ENCODE peak calls at places on chromosomes 6 and 20, in ten cellular contexts. One of them, this sample, is unnamed.
A peak's percentile ranks its signal among the peaks of the same experiment; 100 is the strongest.

GRCh38 chr6:118354641-118355040 is 193.5 kb upstream of the PLN start:
- DNase-seq in Panc1: no peak
- DNase-seq in HepG2: no peak
- DNase-seq in HCT116: no peak
- DNase-seq in SK-N-SH: no peak
- DNase-seq in H1: no peak
- DNase-seq in stomach: no peak
- DNase-seq in breast epithelium: no peak
- DNase-seq in transverse colon: no peak
- DNase-seq in endothelial cell of umbilical vein: no peak
- DNase-seq in this sample: no peak

GRCh38 chr20:23049201-23049932 is at the start of gene THBD:
- DNase-seq in stomach: peak; percentile 76
- DNase-seq in SK-N-SH: no peak
- DNase-seq in endothelial cell of umbilical vein: peak; percentile 86
- DNase-seq in Panc1: no peak
- DNase-seq in HCT116: no peak
- DNase-seq in breast epithelium: no peak
- DNase-seq in H1: no peak
- DNase-seq in transverse colon: peak; percentile 56
- DNase-seq in HepG2: no peak
- DNase-seq in this sample: peak; percentile 95

GRCh38 chr6:52065621-52066020 is 21.8 kb downstream of the PKHD1 start:
- DNase-seq in Panc1: no peak
- DNase-seq in HCT116: no peak
- DNase-seq in SK-N-SH: no peak
- DNase-seq in HepG2: peak; percentile 12
- DNase-seq in stomach: no peak
- DNase-seq in breast epithelium: no peak
- DNase-seq in H1: no peak
- DNase-seq in transverse colon: no peak
- DNase-seq in endothelial cell of umbilical vein: no peak
- DNase-seq in this sample: no peak

GRCh38 chr6:34575326-34575725 is 19.2 kb upstream of the SPDEF start:
- DNase-seq in stomach: no peak
- DNase-seq in H1: peak; percentile 33
- DNase-seq in breast epithelium: no peak
- DNase-seq in endothelial cell of umbilical vein: no peak
- DNase-seq in transverse colon: no peak
- DNase-seq in HepG2: no peak
- DNase-seq in SK-N-SH: peak; percentile 21
- DNase-seq in HCT116: no peak
- DNase-seq in Panc1: no peak
- DNase-seq in this sample: no peak

GRCh38 chr20:2528671-2529070 is 7.7 kb upstream of the TMC2 start:
- DNase-seq in SK-N-SH: no peak
- DNase-seq in Panc1: no peak
- DNase-seq in HepG2: no peak
- DNase-seq in H1: no peak
- DNase-seq in transverse colon: no peak
- DNase-seq in breast epithelium: no peak
- DNase-seq in stomach: no peak
- DNase-seq in endothelial cell of umbilical vein: no peak
- DNase-seq in HCT116: no peak
- DNase-seq in this sample: no peak

GRCh38 chr6:89542081-89542855 is 96.3 kb downstream of the LYRM2 start:
- DNase-seq in HepG2: no peak
- DNase-seq in H1: no peak
- DNase-seq in transverse colon: no peak
- DNase-seq in endothelial cell of umbilical vein: no peak
- DNase-seq in SK-N-SH: no peak
- DNase-seq in Panc1: no peak
- DNase-seq in breast epithelium: no peak
- DNase-seq in HCT116: no peak
- DNase-seq in stomach: no peak
- DNase-seq in this sample: no peak

GRCh38 chr6:137933696-137934095 is 66.6 kb downstream of the TNFAIP3 start:
- DNase-seq in HCT116: no peak
- DNase-seq in endothelial cell of umbilical vein: no peak
- DNase-seq in transverse colon: no peak
- DNase-seq in stomach: no peak
- DNase-seq in Panc1: no peak
- DNase-seq in HepG2: no peak
- DNase-seq in H1: no peak
- DNase-seq in SK-N-SH: no peak
- DNase-seq in breast epithelium: peak; percentile 56
- DNase-seq in this sample: no peak

GRCh38 chr6:124522335-124522734 is 439.9 kb upstream of the RNF217 start:
- DNase-seq in transverse colon: no peak
- DNase-seq in H1: no peak
- DNase-seq in SK-N-SH: no peak
- DNase-seq in endothelial cell of umbilical vein: no peak
- DNase-seq in breast epithelium: no peak
- DNase-seq in Panc1: no peak
- DNase-seq in stomach: no peak
- DNase-seq in HCT116: no peak
- DNase-seq in HepG2: no peak
- DNase-seq in this sample: no peak

GRCh38 chr6:115717472-115717871 is 343.2 kb downstream of the FRK start:
- DNase-seq in breast epithelium: no peak
- DNase-seq in endothelial cell of umbilical vein: no peak
- DNase-seq in HepG2: no peak
- DNase-seq in SK-N-SH: no peak
- DNase-seq in HCT116: no peak
- DNase-seq in stomach: no peak
- DNase-seq in transverse colon: no peak
- DNase-seq in H1: no peak
- DNase-seq in Panc1: no peak
- DNase-seq in this sample: no peak

DNA sequence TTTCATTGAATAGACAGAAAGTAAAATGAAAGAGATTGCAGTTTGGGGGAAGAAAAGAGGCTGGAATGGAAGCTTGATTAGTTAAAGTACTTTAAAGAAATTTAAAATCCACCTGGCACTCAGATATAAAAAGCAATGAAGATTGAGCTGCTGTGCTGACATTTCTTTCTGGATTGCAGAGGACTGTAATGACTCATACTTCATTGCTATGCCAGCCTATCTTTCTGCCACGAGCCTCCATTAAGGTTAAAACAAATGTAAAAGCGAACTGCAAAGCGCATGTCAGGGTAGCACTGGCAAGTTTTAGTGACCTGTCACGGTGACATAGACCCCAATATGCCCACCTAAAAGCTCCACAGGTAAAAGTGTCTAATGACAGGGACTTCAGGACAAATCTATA is 449.6 kb downstream of the C6orf118 start:
- DNase-seq in transverse colon: no peak
- DNase-seq in stomach: no peak
- DNase-seq in HCT116: no peak
- DNase-seq in Panc1: no peak
- DNase-seq in HepG2: no peak
- DNase-seq in H1: no peak
- DNase-seq in endothelial cell of umbilical vein: no peak
- DNase-seq in breast epithelium: no peak
- DNase-seq in SK-N-SH: no peak
- DNase-seq in this sample: no peak
- TF ChIP-seq POLR2AphosphoS5 in transverse colon: no peak
- TF ChIP-seq POLR2AphosphoS5 in stomach: no peak
- TF ChIP-seq POLR2AphosphoS5 in HCT116: no peak
- TF ChIP-seq POLR2AphosphoS5 in Panc1: no peak
- TF ChIP-seq POLR2AphosphoS5 in HepG2: no peak
- TF ChIP-seq POLR2AphosphoS5 in H1: no peak
- TF ChIP-seq POLR2AphosphoS5 in endothelial cell of umbilical vein: no peak
- TF ChIP-seq POLR2AphosphoS5 in breast epithelium: no peak
- TF ChIP-seq POLR2AphosphoS5 in SK-N-SH: no peak
- TF ChIP-seq POLR2AphosphoS5 in this sample: no peak

GRCh38 chr20:32034581-32035397 is 17.3 kb upstream of the HCK start:
- DNase-seq in Panc1: no peak
- DNase-seq in H1: no peak
- DNase-seq in breast epithelium: no peak
- DNase-seq in stomach: no peak
- DNase-seq in transverse colon: no peak
- DNase-seq in HepG2: no peak
- DNase-seq in HCT116: no peak
- DNase-seq in endothelial cell of umbilical vein: no peak
- DNase-seq in SK-N-SH: no peak
- DNase-seq in this sample: no peak
- H3K4me1 ChIP-seq in Panc1: peaks cover 9% of the 10 kb centered on the region
- H3K4me1 ChIP-seq in H1: no peaks in the 10 kb centered on the region
- H3K4me1 ChIP-seq in breast epithelium: no peaks in the 10 kb centered on the region
- H3K4me1 ChIP-seq in stomach: peaks cover 11% of the 10 kb centered on the region
- H3K4me1 ChIP-seq in transverse colon: peaks cover 10% of the 10 kb centered on the region
- H3K4me1 ChIP-seq in HepG2: peaks cover 3% of the 10 kb centered on the region
- H3K4me1 ChIP-seq in HCT116: peaks cover 6% of the 10 kb centered on the region
- H3K4me1 ChIP-seq in endothelial cell of umbilical vein: no peaks in the 10 kb centered on the region
- H3K4me1 ChIP-seq in SK-N-SH: no peaks in the 10 kb centered on the region
- H3K4me1 ChIP-seq in this sample: peaks cover 6% of the 10 kb centered on the region

GRCh38 chr20:62135573-62136266 is 7.5 kb downstream of the PSMA7 start:
- DNase-seq in Panc1: no peak
- DNase-seq in HCT116: no peak
- DNase-seq in stomach: no peak
- DNase-seq in H1: no peak
- DNase-seq in SK-N-SH: no peak
- DNase-seq in endothelial cell of umbilical vein: no peak
- DNase-seq in breast epithelium: no peak
- DNase-seq in transverse colon: no peak
- DNase-seq in HepG2: no peak
- DNase-seq in this sample: no peak
- TF ChIP-seq POLR2AphosphoS5 in Panc1: no peak
- TF ChIP-seq POLR2AphosphoS5 in HCT116: peak; percentile 9
- TF ChIP-seq POLR2AphosphoS5 in stomach: no peak
- TF ChIP-seq POLR2AphosphoS5 in H1: peak; percentile 39
- TF ChIP-seq POLR2AphosphoS5 in SK-N-SH: no peak
- TF ChIP-seq POLR2AphosphoS5 in endothelial cell of umbilical vein: no peak
- TF ChIP-seq POLR2AphosphoS5 in breast epithelium: no peak
- TF ChIP-seq POLR2AphosphoS5 in transverse colon: no peak
- TF ChIP-seq POLR2AphosphoS5 in HepG2: peak; percentile 15
- TF ChIP-seq POLR2AphosphoS5 in this sample: no peak

DNA sequence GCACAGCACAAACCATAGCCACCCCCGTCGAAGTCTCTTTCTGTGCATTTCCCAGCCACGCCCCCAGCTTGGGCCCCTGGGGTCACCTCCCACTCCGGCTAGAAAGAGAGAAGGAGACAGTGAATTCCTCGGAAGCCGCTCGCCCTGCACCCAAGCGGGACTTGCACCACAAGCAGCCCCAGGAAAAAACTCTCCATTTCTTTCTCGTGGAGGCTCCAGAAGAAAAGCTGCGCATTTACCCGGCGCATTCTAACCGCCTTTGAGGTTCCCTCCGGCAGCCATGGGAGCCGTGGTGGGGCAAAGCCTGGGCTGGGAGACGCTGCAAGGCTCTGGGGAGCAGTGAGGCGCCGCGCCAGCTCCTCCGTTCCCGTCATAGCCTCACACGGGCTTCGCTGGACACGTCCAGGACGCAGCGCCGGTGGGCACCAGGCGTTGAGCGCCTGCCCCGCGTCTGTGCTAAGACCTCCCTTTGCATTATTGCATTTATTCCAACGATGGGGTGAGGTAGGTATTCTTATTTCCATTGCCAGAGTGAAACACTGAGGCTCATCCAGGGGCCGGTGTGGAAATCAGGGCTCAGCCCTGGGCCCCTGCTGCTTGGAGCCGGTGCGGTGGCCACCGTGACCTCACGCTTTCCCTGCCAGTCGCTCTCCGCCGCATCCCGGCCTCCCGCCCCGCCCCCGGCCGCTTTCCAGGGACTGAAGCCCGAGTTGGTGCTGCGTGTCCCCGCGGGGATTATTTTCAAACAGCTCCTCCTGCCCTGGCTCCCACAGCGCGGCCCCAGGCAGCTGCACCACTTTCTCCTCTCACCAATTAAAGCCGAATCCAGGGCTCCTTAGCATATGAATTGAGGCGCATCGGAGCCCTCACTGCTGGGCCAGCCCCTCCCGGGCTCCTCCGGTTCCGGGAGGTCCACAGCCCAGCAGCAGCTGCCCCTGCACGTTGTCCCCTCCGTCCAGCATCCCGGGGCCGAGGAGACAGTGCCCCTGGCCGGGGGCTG is 148.3 kb upstream of the AFDN start:
- DNase-seq in breast epithelium: no peak
- DNase-seq in HepG2: peak; percentile 51
- DNase-seq in transverse colon: peak; percentile 45
- DNase-seq in HCT116: no peak
- DNase-seq in endothelial cell of umbilical vein: peak; percentile 36
- DNase-seq in H1: no peak
- DNase-seq in stomach: peak; percentile 51
- DNase-seq in Panc1: no peak
- DNase-seq in SK-N-SH: peak; percentile 76
- DNase-seq in this sample: no peak
- H3K4me1 ChIP-seq in breast epithelium: no peaks in the 10 kb centered on the region
- H3K4me1 ChIP-seq in HepG2: peaks cover 97% of the 10 kb centered on the region
- H3K4me1 ChIP-seq in transverse colon: peaks cover 30% of the 10 kb centered on the region
- H3K4me1 ChIP-seq in HCT116: peaks cover 21% of the 10 kb centered on the region
- H3K4me1 ChIP-seq in endothelial cell of umbilical vein: peaks cover 36% of the 10 kb centered on the region
- H3K4me1 ChIP-seq in H1: peaks cover 17% of the 10 kb centered on the region
- H3K4me1 ChIP-seq in stomach: peaks cover 42% of the 10 kb centered on the region
- H3K4me1 ChIP-seq in Panc1: peaks cover 15% of the 10 kb centered on the region
- H3K4me1 ChIP-seq in SK-N-SH: no peaks in the 10 kb centered on the region
- H3K4me1 ChIP-seq in this sample: peaks cover 52% of the 10 kb centered on the region

DNA sequence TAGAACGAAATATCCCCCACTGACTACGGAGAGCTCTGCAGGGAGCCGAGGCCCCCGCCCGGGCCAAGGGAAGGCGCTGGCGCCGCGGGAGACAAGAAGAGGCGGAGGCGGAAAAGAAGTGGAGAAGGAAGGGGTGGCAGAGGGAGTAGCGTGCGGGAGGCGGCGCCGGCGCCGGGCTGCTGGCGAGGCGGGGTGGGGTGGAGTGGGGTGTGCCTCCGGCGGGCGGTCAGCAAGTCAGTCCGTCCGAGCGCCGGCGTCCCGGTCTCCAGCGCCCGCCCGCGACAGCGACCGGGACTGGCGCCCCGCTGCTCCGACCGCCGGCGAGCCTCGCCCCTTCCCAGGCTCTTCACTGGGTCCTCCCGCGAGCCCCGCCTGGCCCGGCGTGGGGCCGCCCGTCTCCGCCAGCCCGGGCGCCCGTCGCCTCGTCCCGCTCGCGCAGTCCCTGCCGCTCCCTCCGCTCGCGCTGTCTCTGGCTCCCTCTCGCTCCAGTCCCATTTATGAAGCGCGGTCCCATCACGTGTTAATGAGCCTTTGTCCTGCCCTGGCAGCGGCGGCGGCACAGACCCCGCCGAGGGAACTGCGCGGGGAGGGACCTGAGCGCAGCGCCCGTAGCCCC is at the start of gene CNR1:
- DNase-seq in transverse colon: peak; percentile 84
- DNase-seq in endothelial cell of umbilical vein: peak; percentile 24
- DNase-seq in stomach: peak; percentile 52
- DNase-seq in Panc1: no peak
- DNase-seq in breast epithelium: no peak
- DNase-seq in HepG2: no peak
- DNase-seq in SK-N-SH: peak; percentile 83
- DNase-seq in HCT116: no peak
- DNase-seq in H1: no peak
- DNase-seq in this sample: no peak
- TF ChIP-seq POLR2AphosphoS5 in transverse colon: peak; percentile 11
- TF ChIP-seq POLR2AphosphoS5 in endothelial cell of umbilical vein: no peak
- TF ChIP-seq POLR2AphosphoS5 in stomach: no peak
- TF ChIP-seq POLR2AphosphoS5 in Panc1: no peak
- TF ChIP-seq POLR2AphosphoS5 in breast epithelium: no peak
- TF ChIP-seq POLR2AphosphoS5 in HepG2: no peak
- TF ChIP-seq POLR2AphosphoS5 in SK-N-SH: no peak
- TF ChIP-seq POLR2AphosphoS5 in HCT116: no peak
- TF ChIP-seq POLR2AphosphoS5 in H1: peak; percentile 49
- TF ChIP-seq POLR2AphosphoS5 in this sample: peak; percentile 47